ENCODE peak calls at places on chromosomes 3 and 15, in eight cellular contexts. G, A, H, R, Y, E, L and O are unnamed samples.

GRCh38 chr15:86691091-86691490 is 611.4 kb downstream of the AGBL1 start:
- DNase-seq in G (no peak), A (no peak), H (no peak), R (no peak), Y (no peak), E (no peak), L (no peak), O (no peak)

GRCh38 chr15:87672309-87672897 is 584.1 kb downstream of the NTRK3 start:
- DNase-seq in G (no peak), A (no peak), H (no peak), R (no peak), Y (peak; percentile 16), E (no peak), L (no peak), O (no peak)

GRCh38 chr15:93063292-93063671 is 25.7 kb downstream of the RGMA start:
- DNase-seq in G (no peak), A (no peak), H (no peak), R (no peak), Y (no peak), E (peak; percentile 80), L (no peak), O (no peak)

GRCh38 chr3:178406206-178406605 is 130.0 kb upstream of the KCNMB2 start:
- DNase-seq in G (no peak), A (no peak), H (no peak), R (no peak), Y (no peak), E (no peak), L (no peak), O (no peak)

GRCh38 chr15:57591822-57592367 is at the start of gene MYZAP:
- DNase-seq in G (peak; percentile 70), A (peak; percentile 80), H (no peak), R (no peak), Y (no peak), E (peak; percentile 80), L (no peak), O (peak; percentile 83)

GRCh38 chr3:128481438-128481942 is 11.5 kb downstream of the GATA2 start:
- DNase-seq in G (peak; percentile 82), A (no peak), H (no peak), R (no peak), Y (no peak), E (no peak), L (no peak), O (peak; percentile 88)

GRCh38 chr3:45781841-45782240 is 14.5 kb downstream of the SLC6A20 start:
- DNase-seq in G (no peak), A (no peak), H (no peak), R (no peak), Y (no peak), E (no peak), L (no peak), O (no peak)

GRCh38 chr3:143763568-143764162 is 84.6 kb downstream of the SLC9A9 start:
- DNase-seq in G (no peak), A (no peak), H (no peak), R (no peak), Y (peak; percentile 64), E (no peak), L (no peak), O (no peak)

GRCh38 chr3:108305484-108306172 is 9.3 kb downstream of the HHLA2 start:
- DNase-seq in G (no peak), A (peak; percentile 70), H (no peak), R (no peak), Y (no peak), E (peak; percentile 78), L (no peak), O (peak; percentile 64)

GRCh38 chr15:36544518-36545383 is 34.7 kb upstream of the CDIN1 start:
- DNase-seq in G (no peak), A (no peak), H (no peak), R (no peak), Y (no peak), E (no peak), L (no peak), O (no peak)

GRCh38 chr15:29945943-29946591 is 123.8 kb upstream of the TJP1 start:
- DNase-seq in G (no peak), A (no peak), H (peak; percentile 84), R (no peak), Y (peak; percentile 47), E (no peak), L (no peak), O (no peak)

GRCh38 chr15:67168694-67169093 is 85.8 kb downstream of the AAGAB start:
- DNase-seq in G (no peak), A (no peak), H (no peak), R (no peak), Y (no peak), E (no peak), L (no peak), O (no peak)

GRCh38 chr15:63986185-63986680 is 60.1 kb downstream of the DAPK2 start:
- DNase-seq in G (no peak), A (no peak), H (no peak), R (no peak), Y (no peak), E (no peak), L (no peak), O (no peak)

GRCh38 chr3:81816473-81817260 is 55.2 kb upstream of the GBE1 start:
- DNase-seq in G (no peak), A (no peak), H (no peak), R (no peak), Y (peak; percentile 48), E (no peak), L (no peak), O (no peak)

GRCh38 chr3:151919030-151919328 is 45.5 kb downstream of the SUCNR1 start:
- DNase-seq in G (no peak), A (no peak), H (no peak), R (no peak), Y (no peak), E (no peak), L (no peak), O (no peak)

GRCh38 chr3:37054370-37054769 is 61.1 kb downstream of the MLH1 start:
- DNase-seq in G (no peak), A (no peak), H (no peak), R (no peak), Y (peak; percentile 74), E (no peak), L (no peak), O (no peak)

GRCh38 chr15:64067564-64068030 is 21.3 kb upstream of the DAPK2 start:
- DNase-seq in G (peak; percentile 60), A (no peak), H (no peak), R (no peak), Y (peak; percentile 59), E (peak; percentile 59), L (peak; percentile 50), O (no peak)

GRCh38 chr3:64022451-64023186 is 675 bp downstream of the PSMD6 start:
- DNase-seq in G (peak; percentile 21), A (no peak), H (no peak), R (no peak), Y (no peak), E (no peak), L (peak; percentile 21), O (peak; percentile 62)

GRCh38 chr3:146395164-146395563 is 74.2 kb downstream of the PLSCR2 start:
- DNase-seq in G (no peak), A (no peak), H (no peak), R (no peak), Y (no peak), E (no peak), L (no peak), O (no peak)

GRCh38 chr3:55955891-55956477 is 468.9 kb upstream of the WNT5A start:
- DNase-seq in G (no peak), A (no peak), H (no peak), R (no peak), Y (peak; percentile 18), E (no peak), L (no peak), O (no peak)

GRCh38 chr3:168812234-168812633 is 716.5 kb upstream of the GOLIM4 start:
- DNase-seq in G (no peak), A (no peak), H (no peak), R (no peak), Y (peak; percentile 17), E (no peak), L (no peak), O (no peak)

GRCh38 chr3:186239321-186239720 is 122.7 kb downstream of the DGKG start:
- DNase-seq in G (no peak), A (no peak), H (no peak), R (no peak), Y (peak; percentile 24), E (no peak), L (no peak), O (no peak)

GRCh38 chr3:12974316-12974715 is 98.9 kb downstream of the IQSEC1 start:
- DNase-seq in G (no peak), A (no peak), H (no peak), R (no peak), Y (no peak), E (no peak), L (no peak), O (peak; percentile 56)

GRCh38 chr3:185216587-185216918 is 37.3 kb downstream of the EHHADH start:
- DNase-seq in G (no peak), A (no peak), H (no peak), R (no peak), Y (no peak), E (no peak), L (no peak), O (no peak)

GRCh38 chr15:74889390-74889881 is 406 bp upstream of the MPI start:
- DNase-seq in G (peak; percentile 46), A (peak; percentile 73), H (no peak), R (peak; percentile 92), Y (peak; percentile 39), E (no peak), L (no peak), O (no peak)

GRCh38 chr3:149179225-149179624 is 42.4 kb downstream of the CP start:
- DNase-seq in G (no peak), A (no peak), H (no peak), R (no peak), Y (peak; percentile 48), E (no peak), L (no peak), O (no peak)
- H3K27ac ChIP-seq in G (peak overlapping the region; percentile 7), A (no peak overlapping the region), H (peak overlapping the region; percentile 68), R (no peak overlapping the region), Y (peak overlapping the region; percentile 79), E (peak overlapping the region; percentile 30), L (no peak overlapping the region), O (peak overlapping the region; percentile 47)

GRCh38 chr15:39438795-39439577 is 141.9 kb upstream of the THBS1 start:
- DNase-seq in G (no peak), A (no peak), H (no peak), R (no peak), Y (no peak), E (no peak), L (no peak), O (no peak)
- TF ChIP-seq CTCF in G (no peak), A (no peak), H (peak; percentile 83), R (no peak), Y (no peak), E (no peak), L (no peak), O (no peak)

DNA sequence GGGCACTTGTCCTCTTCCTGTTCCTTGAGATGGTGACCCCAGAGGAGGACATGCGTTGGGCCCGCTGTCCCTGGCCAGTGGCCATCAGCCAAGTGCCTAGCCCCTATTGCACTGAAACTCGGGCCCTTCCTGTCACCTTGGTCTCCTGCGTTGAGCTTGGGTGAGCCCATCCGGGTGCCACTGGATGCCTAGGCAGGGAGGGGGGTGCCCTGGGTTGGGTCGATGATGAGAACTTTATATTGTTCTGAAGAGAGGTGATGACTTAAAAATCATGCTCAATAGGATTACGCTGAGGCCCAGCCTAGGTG is 221.8 kb downstream of the SNRPN start:
- DNase-seq in G (peak; percentile 8), A (no peak), H (peak; percentile 46), R (no peak), Y (no peak), E (no peak), L (no peak), O (peak; percentile 37)
- H3K9me3 ChIP-seq in G (peaks cover 37% of the 10 kb centered on the region), A (peaks cover 26% of the 10 kb centered on the region), H (peaks cover 74% of the 10 kb centered on the region), R (no peaks in the 10 kb centered on the region), Y (no peaks in the 10 kb centered on the region), E (no peaks in the 10 kb centered on the region), L (no peaks in the 10 kb centered on the region), O (no peaks in the 10 kb centered on the region)

GRCh38 chr3:102189564-102190339 is 245.1 kb upstream of the ZPLD1 start:
- DNase-seq in G (no peak), A (no peak), H (no peak), R (no peak), Y (no peak), E (no peak), L (no peak), O (no peak)
- H3K27ac ChIP-seq in G (no peak overlapping the region), A (no peak overlapping the region), H (peak overlapping the region; percentile 32), R (no peak overlapping the region), Y (no peak overlapping the region), E (no peak overlapping the region), L (no peak overlapping the region), O (no peak overlapping the region)